ENCODE peak calls at places on chromosomes 16 and 17, in four cellular contexts. A, M, Z and G are unnamed samples.

GRCh38 chr16:29899516-29900101 is at the start of gene SEZ6L2:
- DNase-seq in M (peak), Z (peak), A (peak), G (no peak)

GRCh38 chr16:22327446-22327775 is 30.2 kb downstream of the POLR3E start:
- DNase-seq in A (no peak), Z (no peak), M (no peak), G (no peak)

GRCh38 chr16:424623-425081 is 797 bp upstream of the RAB11FIP3 start:
- DNase-seq in M (peak), A (peak), Z (no peak), G (no peak)

GRCh38 chr17:1830288-1830687 is 483 bp downstream of the RPA1 start:
- DNase-seq in Z (no peak), A (peak), M (peak), G (no peak)

GRCh38 chr17:80846932-80847331 is 144.7 kb upstream of the CHMP6 start:
- DNase-seq in Z (no peak), M (no peak), A (no peak), G (no peak)

GRCh38 chr17:72182256-72182890 is 61.6 kb downstream of the SOX9 start:
- DNase-seq in Z (no peak), A (no peak), M (no peak), G (no peak)

GRCh38 chr16:48829911-48830310 is 219.9 kb upstream of the N4BP1 start:
- DNase-seq in A (no peak), Z (no peak), M (no peak), G (no peak)

GRCh38 chr16:8109510-8110369 is 480.6 kb downstream of the TMEM114 start:
- DNase-seq in A (no peak), M (no peak), Z (no peak), G (no peak)

GRCh38 chr17:44522883-44523671 is 19.9 kb upstream of the GPATCH8 start:
- DNase-seq in M (peak), Z (peak), A (peak), G (no peak)

GRCh38 chr16:83701494-83701893 is 106.3 kb upstream of the HSBP1 start:
- DNase-seq in Z (no peak), M (peak), A (peak), G (no peak)

GRCh38 chr16:85329059-85329812 is 217.0 kb upstream of the CIBAR2 start:
- DNase-seq in A (no peak), Z (peak), M (peak), G (no peak)

GRCh38 chr16:27421961-27422740 is 20.2 kb downstream of the IL21R start:
- DNase-seq in A (no peak), M (no peak), Z (no peak), G (no peak)

GRCh38 chr17:774320-774584 is 7.8 kb downstream of the GLOD4 start:
- DNase-seq in A (no peak), Z (no peak), M (no peak), G (no peak)

GRCh38 chr17:75473246-75473645 is 16.8 kb downstream of the TMEM94 start:
- DNase-seq in A (no peak), M (no peak), Z (no peak), G (no peak)

GRCh38 chr17:61294777-61295176 is 104.9 kb upstream of the TBX2 start:
- DNase-seq in M (peak), Z (peak), A (peak), G (no peak)

GRCh38 chr17:10652984-10653680 is 4.0 kb downstream of the MYH3 start:
- DNase-seq in A (no peak), Z (no peak), M (no peak), G (no peak)

GRCh38 chr16:79327836-79328235 is 272.7 kb downstream of the MAF start:
- DNase-seq in Z (no peak), M (no peak), A (no peak), G (no peak)

GRCh38 chr16:64791756-64792155 is 330.1 kb downstream of the CDH11 start:
- DNase-seq in A (no peak), Z (no peak), M (peak), G (no peak)

GRCh38 chr16:89395150-89396142 is 94.9 kb downstream of the ANKRD11 start:
- DNase-seq in M (peak), Z (no peak), A (peak), G (no peak)

DNA sequence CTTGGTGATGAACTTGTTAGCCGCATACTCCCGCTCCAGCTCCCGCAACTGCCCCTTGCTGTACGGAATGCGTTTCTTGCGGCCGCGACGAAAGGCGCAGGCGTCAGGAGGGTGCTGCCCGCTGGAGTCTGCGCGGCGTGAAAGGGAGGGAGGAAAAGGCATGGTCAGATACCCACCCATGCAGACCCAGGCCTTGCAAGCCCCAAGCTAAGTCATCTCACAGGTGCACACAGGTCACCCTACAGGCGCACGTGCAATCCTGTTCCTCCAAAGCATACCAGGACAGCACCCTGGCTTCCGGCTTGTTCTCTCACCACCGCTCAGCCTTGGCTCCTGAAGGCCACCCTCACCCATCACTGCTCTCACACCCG is 1.6 kb downstream of the HOXB13 start:
- DNase-seq in M (no peak), Z (no peak), A (no peak), G (no peak)
- TF ChIP-seq EZH2 in M (no peak), Z (no peak), A (peak), G (no peak)

GRCh38 chr17:50062323-50063243 is 6.7 kb downstream of the ITGA3 start:
- DNase-seq in M (peak), Z (peak), A (peak), G (no peak)
- H3K4me3 ChIP-seq in M (peak), Z (peak), A (no peak), G (no peak)

GRCh38 chr17:29148257-29148789 is 31.9 kb downstream of the MYO18A start:
- DNase-seq in A (no peak), Z (no peak), M (no peak), G (no peak)
- H3K9ac ChIP-seq in A (no peak), Z (peak), M (peak), G (peak)

GRCh38 chr17:41786227-41787020 is at the start of gene JUP:
- DNase-seq in A (peak), M (peak), Z (peak), G (peak)
- TF ChIP-seq EZH2 in A (no peak), M (no peak), Z (no peak), G (no peak)

DNA sequence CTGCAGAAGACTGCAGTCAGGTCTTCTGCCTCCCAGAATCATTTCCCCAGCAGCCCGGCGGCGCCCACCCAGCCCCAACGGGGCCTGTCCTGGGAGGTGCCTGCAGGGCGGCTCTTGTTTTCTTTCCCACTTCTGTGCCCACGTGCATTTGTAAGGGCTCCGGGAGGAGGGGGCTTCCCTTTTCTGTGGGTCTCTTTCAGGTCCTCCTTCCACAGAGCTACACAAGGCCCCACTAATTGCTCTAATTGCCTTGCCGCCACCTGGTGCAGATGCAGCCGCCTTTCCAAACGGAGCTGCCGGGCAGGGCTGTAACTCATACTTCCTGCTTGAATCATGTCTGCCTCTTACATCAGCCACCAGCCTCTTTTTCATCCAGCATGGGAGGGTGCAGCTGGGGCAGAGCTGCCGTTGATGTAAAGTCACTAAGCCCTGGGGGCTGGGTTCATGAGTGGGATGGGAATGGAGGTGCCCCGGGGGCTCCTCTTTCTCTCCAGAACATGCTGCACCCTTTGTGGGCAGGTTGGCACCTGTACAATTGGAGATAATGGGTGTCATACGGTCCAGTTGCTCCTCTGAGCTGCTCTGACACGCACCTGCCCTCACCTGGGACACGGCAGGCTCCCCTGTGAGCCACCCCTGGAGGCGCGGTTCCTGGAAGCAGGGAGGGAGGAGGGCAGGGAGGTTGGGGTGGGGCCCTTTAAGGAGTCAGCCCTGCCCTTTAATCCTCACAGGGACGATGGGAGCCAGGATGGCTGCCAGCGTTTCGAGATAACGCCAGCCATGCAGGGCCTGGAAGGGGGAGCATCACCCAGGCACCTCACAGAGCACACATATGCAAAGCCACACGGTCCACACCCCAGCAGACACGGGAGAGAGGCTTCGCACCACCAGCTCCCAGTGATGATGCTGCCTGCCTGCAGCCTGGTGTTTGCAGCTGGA is 41.1 kb upstream of the KLHDC4 start:
- DNase-seq in Z (peak), A (peak), M (peak), G (peak)
- H3K4me3 ChIP-seq in Z (peak), A (peak), M (peak), G (peak)